ENCODE peak calls at places on chromosomes 13 and 19, in four cellular contexts. U, G, H and N are unnamed samples.

GRCh38 chr13:39527961-39528720 is 74.9 kb downstream of the LHFPL6 start:
- DNase-seq in H (no peak), U (no peak), G (no peak), N (no peak)

GRCh38 chr13:33489563-33489962 is 204.0 kb upstream of the STARD13 start:
- DNase-seq in U (no peak), G (no peak), H (no peak), N (no peak)

GRCh38 chr19:7953576-7953975 is 10.1 kb upstream of the TIMM44 start:
- DNase-seq in G (no peak), U (no peak), H (no peak), N (no peak)

GRCh38 chr19:45123440-45123850 is 30.5 kb downstream of the PPP1R37 start:
- DNase-seq in H (no peak), G (no peak), U (no peak), N (no peak)

GRCh38 chr19:56880592-56881190 is 40.2 kb upstream of the PEG3 start:
- DNase-seq in U (no peak), H (no peak), G (peak), N (no peak)

GRCh38 chr19:2761309-2761677 is 21.5 kb upstream of the SLC39A3 start:
- DNase-seq in G (no peak), H (no peak), U (no peak), N (no peak)

GRCh38 chr19:9009431-9009830 is 778 bp downstream of the MUC16 start:
- DNase-seq in H (no peak), G (no peak), U (no peak), N (no peak)

GRCh38 chr19:1725100-1726064 is 27.9 kb upstream of the ONECUT3 start:
- DNase-seq in U (no peak), H (peak), G (peak), N (peak)

GRCh38 chr19:20863176-20863575 is 59.9 kb upstream of the ZNF85 start:
- DNase-seq in H (no peak), G (no peak), U (no peak), N (no peak)

GRCh38 chr19:23321953-23322549 is 71.9 kb upstream of the ZNF724 start:
- DNase-seq in U (no peak), G (no peak), H (no peak), N (no peak)

GRCh38 chr19:55247621-55248099 is 11.2 kb downstream of the PPP6R1 start:
- DNase-seq in H (peak), U (no peak), G (no peak), N (no peak)

GRCh38 chr13:97300871-97301270 is 78.7 kb downstream of the MBNL2 start:
- DNase-seq in H (no peak), U (no peak), G (no peak), N (no peak)

GRCh38 chr19:53810891-53811290 is 13.2 kb downstream of the NLRP12 start:
- DNase-seq in H (no peak), U (no peak), G (no peak), N (no peak)

GRCh38 chr13:92745233-92745632 is 481.4 kb upstream of the GPC6 start:
- DNase-seq in G (no peak), U (no peak), H (no peak), N (no peak)

GRCh38 chr13:79987323-79987722 is 353.6 kb downstream of the SPRY2 start:
- DNase-seq in G (no peak), U (no peak), H (no peak), N (no peak)

GRCh38 chr13:99269627-99270252 is 11.6 kb upstream of the GPR18 start:
- DNase-seq in H (peak), G (peak), U (no peak), N (no peak)

GRCh38 chr13:93172109-93172508 is 54.5 kb upstream of the GPC6 start:
- DNase-seq in G (peak), U (no peak), H (no peak), N (peak)

GRCh38 chr13:98847780-98848179 is 95.3 kb upstream of the SLC15A1 start:
- DNase-seq in G (no peak), H (peak), U (no peak), N (peak)

GRCh38 chr13:113118328-113119021 is 4.1 kb upstream of the F10 start:
- DNase-seq in H (no peak), G (no peak), U (no peak), N (no peak)
- TF ChIP-seq SP1 in H (no peak), G (no peak), U (no peak), N (no peak)

DNA sequence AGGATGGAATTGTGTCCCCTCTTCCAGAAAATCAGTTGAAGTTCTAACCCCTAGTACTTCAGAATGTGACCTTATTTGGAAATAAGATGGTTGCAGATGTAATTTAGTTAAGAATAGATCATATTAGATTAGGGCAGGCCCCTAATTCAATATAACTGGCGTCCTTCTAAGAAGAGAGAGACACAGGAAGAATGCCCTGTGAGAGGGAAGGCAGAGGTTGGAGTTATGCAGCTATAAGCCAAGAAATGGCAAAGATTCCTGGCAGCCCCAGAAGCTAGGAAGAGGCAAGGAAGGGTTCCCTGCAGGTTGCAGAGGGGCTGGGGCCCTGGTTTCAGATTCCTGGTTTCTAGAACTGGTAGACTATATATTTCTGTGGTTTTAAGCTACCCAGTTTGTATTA is 30.0 kb downstream of the HS6ST3 start:
- DNase-seq in U (no peak), H (no peak), G (no peak), N (no peak)
- TF ChIP-seq CREB1 in U (no peak), H (no peak), G (no peak), N (no peak)

DNA sequence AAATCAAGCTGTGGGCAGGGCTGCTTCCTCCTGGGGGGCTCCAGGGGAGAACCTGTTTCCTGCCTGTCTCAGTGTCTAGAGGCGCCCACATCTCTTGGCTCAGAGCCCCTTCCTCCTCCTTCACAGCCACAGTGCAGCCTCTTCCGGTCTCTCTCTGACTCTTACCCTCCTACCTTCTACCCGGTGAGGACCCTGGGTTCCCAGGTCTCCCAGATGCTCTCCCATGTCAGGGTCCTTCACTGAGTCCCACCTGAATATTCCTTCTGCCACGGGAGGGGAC is 153.1 kb downstream of the KDM4B start:
- DNase-seq in G (no peak), H (no peak), U (no peak), N (no peak)
- TF ChIP-seq CREM in G (no peak), H (no peak), U (no peak), N (no peak)

DNA sequence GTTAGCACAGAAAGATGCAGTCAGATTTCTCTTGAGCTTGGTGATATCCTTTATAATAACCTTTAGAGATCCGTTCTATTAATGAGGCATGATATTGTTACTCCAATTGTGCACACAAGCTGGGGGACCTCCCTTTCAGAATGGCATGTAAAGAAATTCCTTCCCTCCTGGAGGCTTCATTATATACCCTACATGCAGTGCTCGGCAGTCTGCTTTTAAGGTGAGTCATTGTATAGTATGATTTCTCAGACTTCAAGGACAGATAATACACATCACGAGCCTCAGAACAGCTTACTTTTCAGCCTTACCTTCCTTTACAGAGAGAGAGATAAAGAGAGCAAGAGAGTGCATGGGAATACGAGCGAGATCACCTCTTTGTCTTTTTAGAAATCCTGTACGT is 261.3 kb downstream of the ATP8A2 start:
- DNase-seq in G (no peak), H (no peak), U (no peak), N (no peak)
- TF ChIP-seq SP1 in G (no peak), H (no peak), U (no peak), N (no peak)

DNA sequence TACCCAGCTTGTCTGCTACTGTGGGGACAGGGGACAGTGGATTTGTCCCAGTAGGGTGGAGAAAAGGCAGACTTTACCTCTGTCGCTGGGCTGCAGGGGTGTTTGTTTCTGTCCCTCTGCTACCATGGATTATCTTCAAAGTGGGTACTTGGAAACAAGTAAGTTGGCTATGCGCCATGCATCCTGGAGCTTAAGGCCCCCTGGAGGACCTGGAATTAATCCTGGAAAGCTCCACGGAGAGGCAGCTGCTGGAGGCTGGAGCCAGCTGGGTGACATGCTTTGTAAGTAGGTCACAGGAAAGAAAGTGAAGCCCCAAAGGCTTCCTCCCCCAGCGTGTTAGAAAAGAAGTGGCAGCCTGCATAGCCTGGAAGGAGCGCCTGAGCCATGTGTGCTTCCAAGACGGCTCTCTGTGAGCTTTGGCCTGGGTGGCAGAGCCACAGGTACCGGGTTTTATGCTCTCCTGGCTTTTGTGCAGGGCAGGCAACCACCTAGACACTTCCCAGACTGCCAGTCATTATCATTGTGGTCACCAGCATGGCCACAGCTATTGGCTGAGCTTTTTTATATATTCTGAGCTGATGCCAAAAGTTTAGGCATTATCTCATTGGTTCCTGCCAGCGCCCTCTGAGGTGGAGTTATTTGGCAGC is 9.5 kb downstream of the B3GLCT start:
- DNase-seq in H (no peak), U (no peak), G (no peak), N (no peak)
- TF ChIP-seq CREB1 in H (no peak), U (no peak), G (no peak), N (no peak)

DNA sequence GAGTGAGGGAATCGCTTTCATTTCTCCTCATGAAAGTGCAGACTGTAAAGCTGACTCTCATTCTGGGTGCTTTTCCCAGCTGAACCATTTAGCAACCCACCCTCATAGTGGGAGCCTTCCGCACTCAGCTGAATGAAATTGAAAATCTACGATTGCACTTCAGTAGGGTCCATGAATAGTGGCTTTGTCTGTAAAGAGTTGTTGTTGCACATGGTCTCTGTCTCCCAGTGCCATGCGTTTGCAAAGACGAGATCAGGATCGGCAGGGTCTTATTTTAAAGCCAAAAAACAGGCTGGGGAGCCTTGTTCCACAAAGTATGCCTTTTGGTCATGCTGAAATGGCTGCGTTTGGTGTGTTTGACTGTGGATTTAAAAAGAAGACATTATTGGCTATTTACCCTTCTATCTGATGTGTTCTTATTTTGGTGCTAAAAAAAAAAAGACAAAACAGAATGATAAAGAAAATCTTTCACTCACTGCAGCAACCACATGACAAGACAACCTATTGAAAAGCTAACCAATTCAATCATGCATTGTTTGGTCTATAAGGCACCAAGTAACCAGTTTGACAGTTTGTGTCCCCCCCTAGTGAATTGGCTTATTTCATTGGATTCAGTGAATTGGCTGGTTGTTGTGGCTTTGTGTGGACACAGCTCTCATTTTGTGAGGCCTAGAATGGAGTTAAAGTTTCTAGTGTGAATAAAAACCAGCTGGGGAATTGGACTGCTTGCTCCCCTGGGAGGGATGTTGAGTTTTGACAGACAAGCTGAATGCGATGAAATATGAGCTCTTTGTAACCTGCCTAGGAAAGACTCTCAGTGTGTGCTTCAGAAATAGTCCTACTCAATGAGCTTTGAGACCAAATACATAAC is 65.6 kb downstream of the ARHGAP35 start:
- DNase-seq in G (no peak), H (no peak), U (no peak), N (no peak)
- TF ChIP-seq CREM in G (no peak), H (no peak), U (no peak), N (no peak)